ENCODE peak calls at places on chromosomes 2 and 18, in seven cellular contexts. V is heart left ventricle, C is A673, A is OCI-LY7, J is hepatocyte, I is ovary, G is ascending aorta. D is an unnamed sample.

GRCh38 chr2:216620806-216621205 is 12.4 kb upstream of the IGFBP2 start:
- DNase-seq in A (no peak), C (no peak), V (peak; percentile 32), J (peak; percentile 61), I (no peak), G (no peak), D (no peak)

GRCh38 chr2:84223191-84223590 is 235.9 kb downstream of the SUCLG1 start:
- DNase-seq in A (no peak), C (no peak), J (no peak), G (no peak), V (no peak), I (no peak), D (no peak)

GRCh38 chr18:36811955-36812354 is 16.8 kb downstream of the TPGS2 start:
- DNase-seq in V (no peak), I (no peak), J (no peak), C (no peak), G (no peak), A (no peak), D (no peak)

GRCh38 chr2:32841931-32842898 is 104.5 kb upstream of the LTBP1 start:
- DNase-seq in A (no peak), I (no peak), V (no peak), C (no peak), J (no peak), G (no peak), D (no peak)

GRCh38 chr2:98278074-98278473 is 68.2 kb upstream of the CNGA3 start:
- DNase-seq in G (no peak), V (no peak), C (no peak), I (no peak), A (no peak), J (no peak), D (no peak)

GRCh38 chr2:148675708-148676107 is 31.2 kb downstream of the EPC2 start:
- DNase-seq in V (no peak), I (no peak), C (peak; percentile 21), A (no peak), J (no peak), G (no peak), D (no peak)

GRCh38 chr18:3728704-3729437 is 278.9 kb downstream of the TGIF1 start:
- DNase-seq in C (no peak), I (no peak), J (no peak), V (no peak), A (no peak), G (no peak), D (no peak)

GRCh38 chr18:54165450-54165849 is 59.0 kb downstream of the MBD2 start:
- DNase-seq in A (no peak), J (no peak), G (no peak), C (no peak), I (no peak), V (no peak), D (no peak)

GRCh38 chr2:216936954-216937357 is 77.1 kb upstream of the TNP1 start:
- DNase-seq in I (no peak), G (no peak), V (peak; percentile 62), A (no peak), C (no peak), J (peak; percentile 55), D (no peak)

DNA sequence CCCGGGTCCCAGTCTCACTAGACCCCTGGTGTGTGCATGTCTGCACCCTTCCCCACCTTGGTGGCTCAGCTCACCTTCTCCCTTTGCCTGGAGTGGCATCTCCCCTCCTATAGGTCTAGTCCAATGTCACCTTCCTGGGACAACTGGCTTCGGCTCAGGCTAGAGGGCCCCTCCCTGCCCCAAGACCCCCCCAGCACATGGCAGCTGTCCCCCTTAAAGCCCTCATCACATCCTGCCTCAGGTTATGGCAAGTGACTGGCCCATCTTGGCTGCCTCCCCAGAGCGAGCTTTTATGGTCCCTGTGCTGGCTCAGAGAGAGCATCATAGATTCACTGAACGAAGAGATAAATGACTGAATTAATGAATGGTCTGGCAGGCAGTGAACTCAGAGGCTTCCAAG is 9.6 kb downstream of the CAPG start:
- DNase-seq in G (no peak), J (no peak), A (no peak), V (no peak), C (no peak), I (no peak), D (no peak)
- H3K36me3 ChIP-seq in G (peaks cover 24% of the 10 kb centered on the region), J (no peaks in the 10 kb centered on the region), A (no peaks in the 10 kb centered on the region), V (peaks cover 33% of the 10 kb centered on the region), C (peaks cover 15% of the 10 kb centered on the region), I (no peaks in the 10 kb centered on the region), D (no peaks in the 10 kb centered on the region)

GRCh38 chr2:240287496-240288086 is 147.1 kb upstream of the OTOS start:
- DNase-seq in G (no peak), V (no peak), I (no peak), J (no peak), A (no peak), C (no peak), D (no peak)
- TF ChIP-seq CTCF in G (no peak), V (no peak), I (no peak), J (no peak), A (no peak), C (no peak), D (no peak)

DNA sequence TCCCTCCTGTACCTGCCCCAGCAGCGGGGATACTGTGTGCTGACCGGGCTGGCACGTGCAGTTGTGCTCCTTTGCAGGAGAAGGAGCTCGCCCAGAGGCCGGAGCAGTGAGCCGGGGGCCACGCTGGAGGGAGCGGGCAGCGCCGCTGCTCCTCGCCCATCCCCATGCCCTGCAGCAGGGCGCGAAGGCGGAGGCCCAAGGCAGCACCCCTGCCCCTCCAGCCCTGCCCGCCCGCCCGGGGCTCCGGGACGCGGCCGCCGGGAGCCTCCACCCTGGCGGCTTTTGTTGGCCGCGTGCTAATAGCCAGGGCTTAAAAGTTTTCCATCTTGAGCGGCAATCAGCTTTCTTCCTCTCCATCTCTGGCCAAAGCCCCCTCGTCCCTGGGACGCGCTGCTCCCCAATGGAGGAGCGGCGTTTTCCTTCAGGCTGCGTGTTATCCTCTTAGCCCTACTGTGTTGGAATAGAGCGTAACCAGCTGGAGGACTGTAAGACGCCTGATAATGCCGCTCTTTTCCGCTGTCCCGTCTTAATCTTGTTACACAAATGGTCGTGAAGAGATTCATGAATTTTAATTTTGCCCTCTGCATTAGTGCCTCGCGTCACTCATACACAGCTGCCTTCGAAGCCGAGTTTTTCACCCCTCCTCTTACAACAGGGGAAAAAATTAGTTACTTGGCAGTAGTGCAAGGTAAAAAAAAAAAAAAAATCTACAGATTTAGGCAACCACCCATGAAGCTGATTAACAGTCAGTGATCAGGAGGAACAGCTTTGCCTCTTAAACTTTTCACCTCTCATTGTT is 172.9 kb upstream of the SIX3 start:
- DNase-seq in G (no peak), V (no peak), I (no peak), C (peak; percentile 98), A (no peak), J (no peak), D (no peak)
- H3K4me3 ChIP-seq in G (no peak overlapping the region), V (no peak overlapping the region), I (no peak overlapping the region), C (no peak overlapping the region), A (no peak overlapping the region), J (no peak overlapping the region), D (no peak overlapping the region)

GRCh38 chr2:171100370-171100769 is 60.3 kb downstream of the TLK1 start:
- DNase-seq in C (no peak), J (no peak), G (no peak), I (no peak), A (no peak), V (no peak), D (no peak)
- H3K36me3 ChIP-seq in C (peaks cover 16% of the 10 kb centered on the region), J (no peaks in the 10 kb centered on the region), G (no peaks in the 10 kb centered on the region), I (no peaks in the 10 kb centered on the region), A (peaks cover 94% of the 10 kb centered on the region), V (peaks cover 5% of the 10 kb centered on the region), D (no peaks in the 10 kb centered on the region)

D was measured in CD8-positive, alpha-beta T cell.